ENCODE peak calls at places on chromosome 21, in seven cellular contexts. H is sigmoid colon, X is esophagus squamous epithelium, V is IMR-90, W is stomach, S is right lobe of liver, C is transverse colon. U is an unnamed sample.

GRCh38 chr21:15182731-15183130 is 117.9 kb upstream of the NRIP1 start:
- DNase-seq in H (no peak), X (no peak), V (no peak), W (no peak), S (no peak), C (no peak), U (no peak)

GRCh38 chr21:14675774-14676530 is 129.8 kb upstream of the SAMSN1 start:
- DNase-seq in H (no peak), X (no peak), V (no peak), W (no peak), S (no peak), C (no peak), U (no peak)

GRCh38 chr21:17602874-17603273 is 9.8 kb downstream of the BTG3 start:
- DNase-seq in H (no peak), X (no peak), V (peak; percentile 74), W (no peak), S (no peak), C (no peak), U (no peak)

GRCh38 chr21:42688841-42689371 is 35.5 kb downstream of the PDE9A start:
- DNase-seq in H (no peak), X (no peak), V (no peak), W (no peak), S (no peak), C (no peak), U (no peak)

GRCh38 chr21:30561957-30562356 is 843 bp upstream of the KRTAP19-7 start:
- DNase-seq in H (no peak), X (no peak), V (no peak), W (no peak), S (no peak), C (no peak), U (no peak)

GRCh38 chr21:14273736-14274538 is 58.0 kb downstream of the RBM11 start:
- DNase-seq in H (no peak), X (no peak), V (no peak), W (peak; percentile 44), S (peak; percentile 92), C (peak; percentile 94), U (peak; percentile 64)

GRCh38 chr21:36504067-36505058 is 24.4 kb upstream of the CLDN14 start:
- DNase-seq in H (no peak), X (no peak), V (peak; percentile 68), W (no peak), S (no peak), C (peak; percentile 18), U (peak; percentile 56)

GRCh38 chr21:42219606-42220137 is 732 bp downstream of the ABCG1 start:
- DNase-seq in H (peak; percentile 81), X (no peak), V (peak; percentile 5), W (peak; percentile 31), S (peak; percentile 51), C (peak; percentile 38), U (no peak)

GRCh38 chr21:30463713-30464112 is 16.5 kb downstream of the KRTAP19-1 start:
- DNase-seq in H (no peak), X (no peak), V (no peak), W (no peak), S (no peak), C (no peak), U (no peak)

GRCh38 chr21:36613064-36613463 is 85.9 kb upstream of the SIM2 start:
- DNase-seq in H (no peak), X (no peak), V (peak; percentile 79), W (peak; percentile 39), S (no peak), C (no peak), U (no peak)

GRCh38 chr21:44301961-44302406 is 2.1 kb downstream of the PFKL start:
- DNase-seq in H (no peak), X (no peak), V (no peak), W (peak; percentile 59), S (no peak), C (peak; percentile 43), U (no peak)

GRCh38 chr21:44299085-44299457 is 782 bp upstream of the PFKL start:
- DNase-seq in H (no peak), X (no peak), V (peak; percentile 4), W (no peak), S (no peak), C (no peak), U (no peak)

GRCh38 chr21:44299458-44300261 is at the start of gene PFKL:
- DNase-seq in H (peak; percentile 81), X (no peak), V (peak; percentile 20), W (peak; percentile 80), S (peak; percentile 83), C (peak; percentile 83), U (peak; percentile 69)

GRCh38 chr21:44300262-44300959 is 558 bp downstream of the PFKL start:
- DNase-seq in H (peak; percentile 88), X (no peak), V (peak; percentile 19), W (peak; percentile 87), S (peak; percentile 85), C (peak; percentile 87), U (peak; percentile 77)

DNA sequence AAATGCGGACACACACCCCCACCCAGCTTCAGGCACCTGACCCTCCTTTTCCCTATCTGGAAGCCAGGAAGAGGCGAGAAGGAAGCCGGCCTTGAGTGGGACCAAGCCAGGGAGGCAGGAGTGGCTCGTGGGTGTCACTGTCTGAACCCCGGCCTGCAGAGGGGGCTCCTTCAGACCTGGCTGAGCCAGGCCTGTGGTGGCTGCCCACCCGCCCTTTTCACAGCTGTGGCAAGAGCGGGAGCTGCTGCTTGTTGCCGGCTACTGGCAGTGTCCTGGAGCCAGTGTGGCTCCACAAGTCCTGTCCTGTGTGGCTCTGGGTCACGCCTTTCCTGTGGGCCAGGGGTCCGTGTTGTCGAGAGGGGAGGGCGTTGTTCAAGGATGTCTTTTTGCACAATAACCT is 1.2 kb downstream of the PFKL start:
- DNase-seq in H (no peak), X (no peak), V (no peak), W (no peak), S (no peak), C (no peak), U (no peak)
- H3K4me3 ChIP-seq in H (peak overlapping the region; percentile 95), X (peak overlapping the region; percentile 77), V (peak overlapping the region; percentile 82), W (peak overlapping the region; percentile 92), S (peak overlapping the region; percentile 88), C (no peak overlapping the region), U (no peak overlapping the region)

DNA sequence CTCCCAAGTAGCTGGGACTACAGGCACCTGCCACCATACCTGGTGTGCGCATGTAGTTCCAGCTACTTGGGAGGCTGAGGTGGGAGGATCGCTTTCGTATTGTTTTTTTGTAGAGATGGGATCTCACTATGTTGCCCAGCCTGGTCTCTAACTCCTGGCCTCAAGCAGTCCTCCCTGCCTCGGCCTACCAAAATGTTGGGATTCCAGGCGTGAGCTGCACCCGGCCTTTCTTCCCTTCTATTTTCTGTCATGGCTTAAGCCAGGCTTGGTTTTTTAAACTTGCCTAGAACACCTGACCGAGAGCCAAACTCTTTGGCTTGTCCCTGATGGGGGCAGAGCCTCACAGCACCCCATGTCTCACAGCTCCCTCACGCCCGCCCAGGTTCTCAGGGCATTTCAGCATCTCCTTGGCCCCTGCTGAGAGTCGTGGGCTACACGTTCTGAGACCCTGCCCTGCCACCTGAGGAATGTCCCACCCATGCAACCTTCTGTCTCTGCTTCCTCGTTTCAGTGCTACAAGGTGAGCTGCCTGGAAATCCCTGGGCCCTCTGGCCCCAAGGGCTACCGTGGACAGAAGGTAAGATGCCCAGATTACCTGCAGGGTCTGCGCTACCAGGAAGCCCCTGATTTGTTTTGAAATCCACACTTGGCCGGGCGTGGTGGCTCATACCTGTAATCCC is 15.7 kb downstream of the COL6A2 start:
- DNase-seq in H (peak; percentile 48), X (no peak), V (no peak), W (peak; percentile 16), S (no peak), C (no peak), U (peak; percentile 2)
- H3K36me3 ChIP-seq in H (peaks cover 69% of the 10 kb centered on the region), X (no peaks in the 10 kb centered on the region), V (peaks cover 93% of the 10 kb centered on the region), W (peaks cover 70% of the 10 kb centered on the region), S (no peaks in the 10 kb centered on the region), C (no peaks in the 10 kb centered on the region), U (no peaks in the 10 kb centered on the region)

GRCh38 chr21:37653201-37653600 is 263.1 kb downstream of the KCNJ6 start:
- DNase-seq in H (no peak), X (no peak), V (no peak), W (no peak), S (no peak), C (no peak), U (no peak)

GRCh38 chr21:37645848-37646247 is 270.4 kb downstream of the KCNJ6 start:
- DNase-seq in H (no peak), X (no peak), V (no peak), W (no peak), S (no peak), C (no peak), U (no peak)

GRCh38 chr21:37642493-37642892 is 273.8 kb downstream of the KCNJ6 start:
- DNase-seq in H (no peak), X (no peak), V (no peak), W (no peak), S (no peak), C (no peak), U (peak; percentile 24)

GRCh38 chr21:37644666-37645065 is 271.6 kb downstream of the KCNJ6 start:
- DNase-seq in H (no peak), X (no peak), V (no peak), W (no peak), S (no peak), C (no peak), U (no peak)

GRCh38 chr21:37647781-37648180 is 268.5 kb downstream of the KCNJ6 start:
- DNase-seq in H (no peak), X (no peak), V (no peak), W (no peak), S (no peak), C (no peak), U (no peak)
- H3K27ac ChIP-seq in H (no peak overlapping the region), X (no peak overlapping the region), V (no peak overlapping the region), W (no peak overlapping the region), S (no peak overlapping the region), C (no peak overlapping the region), U (no peak overlapping the region)

GRCh38 chr21:34612557-34612956 is 2.4 kb downstream of the RCAN1 start:
- DNase-seq in H (no peak), X (no peak), V (no peak), W (no peak), S (no peak), C (no peak), U (peak; percentile 40)

GRCh38 chr21:34609951-34610549 is 4.9 kb downstream of the RCAN1 start:
- DNase-seq in H (no peak), X (no peak), V (no peak), W (no peak), S (no peak), C (no peak), U (no peak)

GRCh38 chr21:34609244-34609950 is 5.5 kb downstream of the RCAN1 start:
- DNase-seq in H (no peak), X (no peak), V (no peak), W (no peak), S (no peak), C (no peak), U (no peak)

GRCh38 chr21:34612056-34612455 is 2.9 kb downstream of the RCAN1 start:
- DNase-seq in H (no peak), X (no peak), V (no peak), W (no peak), S (no peak), C (no peak), U (no peak)

GRCh38 chr21:34611528-34611927 is 3.4 kb downstream of the RCAN1 start:
- DNase-seq in H (no peak), X (no peak), V (no peak), W (no peak), S (no peak), C (no peak), U (no peak)
- H3K4me3 ChIP-seq in H (no peak overlapping the region), X (no peak overlapping the region), V (no peak overlapping the region), W (no peak overlapping the region), S (no peak overlapping the region), C (no peak overlapping the region), U (no peak overlapping the region)